ENCODE peak calls at places on chromosome 16, in six cellular contexts. L, S, Z, Y, G and V are unnamed samples.

GRCh38 chr16:82414476-82414875 is 212.3 kb upstream of the CDH13 start:
- DNase-seq in L (no peak), S (no peak), Z (no peak), Y (no peak), G (no peak), V (no peak)

GRCh38 chr16:30934827-30935557 is 11.6 kb downstream of the FBXL19 start:
- DNase-seq in L (peak), S (no peak), Z (no peak), Y (peak), G (no peak), V (no peak)

GRCh38 chr16:86836503-86837125 is 258.3 kb downstream of the FOXL1 start:
- DNase-seq in L (no peak), S (no peak), Z (no peak), Y (no peak), G (no peak), V (no peak)

GRCh38 chr16:87328846-87329245 is 11.7 kb upstream of the C16orf95 start:
- DNase-seq in L (no peak), S (peak), Z (no peak), Y (no peak), G (no peak), V (no peak)

GRCh38 chr16:71408536-71408935 is 33.3 kb downstream of the TLE7 start:
- DNase-seq in L (no peak), S (no peak), Z (no peak), Y (no peak), G (no peak), V (no peak)

GRCh38 chr16:10408824-10409381 is 23.0 kb downstream of the ATF7IP2 start:
- DNase-seq in L (no peak), S (no peak), Z (no peak), Y (peak), G (no peak), V (no peak)

GRCh38 chr16:24538756-24539294 is 541 bp upstream of the RBBP6 start:
- DNase-seq in L (peak), S (no peak), Z (no peak), Y (no peak), G (no peak), V (peak)

GRCh38 chr16:54930034-54930938 is at the start of gene IRX5:
- DNase-seq in L (peak), S (peak), Z (peak), Y (peak), G (peak), V (no peak)

GRCh38 chr16:112153-112840 is 26.2 kb downstream of the NPRL3 start:
- DNase-seq in L (no peak), S (no peak), Z (no peak), Y (no peak), G (no peak), V (no peak)

GRCh38 chr16:67943619-67944503 is at the start of gene LCAT:
- DNase-seq in L (no peak), S (no peak), Z (no peak), Y (no peak), G (peak), V (no peak)

GRCh38 chr16:70608516-70608915 is 37.8 kb upstream of the IL34 start:
- DNase-seq in L (no peak), S (no peak), Z (no peak), Y (no peak), G (no peak), V (no peak)

GRCh38 chr16:68696514-68696913 is 40.6 kb upstream of the CDH1 start:
- DNase-seq in L (no peak), S (no peak), Z (no peak), Y (no peak), G (no peak), V (no peak)

GRCh38 chr16:70162041-70162451 is 11.5 kb upstream of the CLEC18C start:
- DNase-seq in L (peak), S (no peak), Z (peak), Y (peak), G (no peak), V (peak)

GRCh38 chr16:53756329-53756996 is 52.5 kb downstream of the FTO start:
- DNase-seq in L (no peak), S (no peak), Z (no peak), Y (no peak), G (no peak), V (no peak)

GRCh38 chr16:16178455-16179162 is 44.7 kb downstream of the ABCC6 start:
- DNase-seq in L (no peak), S (no peak), Z (no peak), Y (no peak), G (no peak), V (no peak)

GRCh38 chr16:71676236-71676635 is 48.3 kb downstream of the PHLPP2 start:
- DNase-seq in L (no peak), S (no peak), Z (no peak), Y (no peak), G (no peak), V (no peak)

GRCh38 chr16:48444574-48444973 is 59.4 kb upstream of the SIAH1 start:
- DNase-seq in L (peak), S (peak), Z (no peak), Y (no peak), G (peak), V (no peak)

GRCh38 chr16:23122107-23122506 is 27.1 kb downstream of the USP31 start:
- DNase-seq in L (no peak), S (no peak), Z (no peak), Y (no peak), G (no peak), V (no peak)

GRCh38 chr16:87628940-87629339 is 26.6 kb downstream of the JPH3 start:
- DNase-seq in L (peak), S (no peak), Z (no peak), Y (peak), G (no peak), V (no peak)

GRCh38 chr16:68090526-68090925 is 5.4 kb downstream of the NFATC3 start:
- DNase-seq in L (no peak), S (no peak), Z (no peak), Y (peak), G (no peak), V (no peak)

GRCh38 chr16:70565053-70565452 is 41.4 kb downstream of the SF3B3 start:
- DNase-seq in L (no peak), S (no peak), Z (no peak), Y (no peak), G (no peak), V (no peak)

GRCh38 chr16:1772362-1772907 is at the start of gene EME2:
- DNase-seq in L (no peak), S (no peak), Z (no peak), Y (peak), G (no peak), V (no peak)

GRCh38 chr16:1772908-1773702 is at the start of gene MRPS34:
- DNase-seq in L (peak), S (peak), Z (no peak), Y (peak), G (peak), V (no peak)

GRCh38 chr16:1770328-1771071 is 843 bp downstream of the NME3 start:
- DNase-seq in L (no peak), S (peak), Z (no peak), Y (no peak), G (peak), V (no peak)

GRCh38 chr16:1771072-1771863 is at the start of gene NME3:
- DNase-seq in L (peak), S (peak), Z (peak), Y (peak), G (peak), V (no peak)

DNA sequence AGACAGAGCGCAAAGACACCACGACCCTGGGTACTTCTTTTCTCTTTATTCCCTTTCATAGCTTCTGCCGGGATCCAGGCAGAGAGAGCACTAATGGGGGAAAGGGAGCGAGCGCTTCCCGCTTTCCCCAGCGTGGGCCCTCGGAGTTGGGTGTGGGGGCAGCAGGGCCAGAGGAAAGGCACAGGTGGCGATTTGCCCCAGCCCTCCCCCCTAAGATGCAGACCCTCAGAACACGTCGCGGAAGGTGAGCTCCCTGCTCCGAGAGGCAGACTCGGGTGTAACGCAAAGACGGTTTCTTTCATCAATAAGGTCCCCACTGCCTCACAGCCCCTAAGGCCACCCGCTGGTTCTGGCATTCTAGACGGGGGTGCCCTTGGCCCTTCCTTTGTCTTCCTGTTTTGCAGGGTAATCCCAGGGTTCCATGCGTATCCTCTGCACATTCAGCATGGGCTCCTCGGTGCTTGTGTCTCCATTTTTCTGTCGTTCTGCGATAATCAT is 570 bp upstream of the NME3 start:
- DNase-seq in L (no peak), S (no peak), Z (no peak), Y (no peak), G (no peak), V (no peak)
- TF ChIP-seq POLR2A in L (no peak), S (no peak), Z (no peak), Y (no peak), G (no peak), V (no peak)

DNA sequence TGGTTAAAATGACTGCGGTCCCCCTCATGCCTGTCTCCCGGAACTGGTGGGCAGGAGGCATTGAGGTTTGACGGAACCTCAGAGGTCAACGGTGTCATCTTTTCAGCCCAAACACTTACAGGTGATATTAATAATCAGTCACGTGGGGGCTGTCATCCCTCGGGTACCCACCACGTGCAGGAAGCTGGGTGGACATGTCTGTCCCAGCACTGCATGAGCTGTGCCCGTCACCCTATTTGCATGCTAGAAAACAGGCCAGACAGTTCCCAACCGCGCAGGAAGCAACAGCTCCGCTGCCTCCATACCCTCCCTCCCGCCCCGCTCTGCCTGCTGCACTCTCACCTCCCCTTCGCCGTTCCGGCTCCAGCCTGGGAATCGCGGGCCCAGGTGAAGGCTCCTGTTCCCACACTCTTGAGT is 1.4 kb downstream of the SYNGR3 start:
- DNase-seq in L (no peak), S (no peak), Z (no peak), Y (peak), G (no peak), V (no peak)
- H3K4me3 ChIP-seq in L (no peak), S (no peak), Z (no peak), Y (no peak), G (peak), V (peak)

DNA sequence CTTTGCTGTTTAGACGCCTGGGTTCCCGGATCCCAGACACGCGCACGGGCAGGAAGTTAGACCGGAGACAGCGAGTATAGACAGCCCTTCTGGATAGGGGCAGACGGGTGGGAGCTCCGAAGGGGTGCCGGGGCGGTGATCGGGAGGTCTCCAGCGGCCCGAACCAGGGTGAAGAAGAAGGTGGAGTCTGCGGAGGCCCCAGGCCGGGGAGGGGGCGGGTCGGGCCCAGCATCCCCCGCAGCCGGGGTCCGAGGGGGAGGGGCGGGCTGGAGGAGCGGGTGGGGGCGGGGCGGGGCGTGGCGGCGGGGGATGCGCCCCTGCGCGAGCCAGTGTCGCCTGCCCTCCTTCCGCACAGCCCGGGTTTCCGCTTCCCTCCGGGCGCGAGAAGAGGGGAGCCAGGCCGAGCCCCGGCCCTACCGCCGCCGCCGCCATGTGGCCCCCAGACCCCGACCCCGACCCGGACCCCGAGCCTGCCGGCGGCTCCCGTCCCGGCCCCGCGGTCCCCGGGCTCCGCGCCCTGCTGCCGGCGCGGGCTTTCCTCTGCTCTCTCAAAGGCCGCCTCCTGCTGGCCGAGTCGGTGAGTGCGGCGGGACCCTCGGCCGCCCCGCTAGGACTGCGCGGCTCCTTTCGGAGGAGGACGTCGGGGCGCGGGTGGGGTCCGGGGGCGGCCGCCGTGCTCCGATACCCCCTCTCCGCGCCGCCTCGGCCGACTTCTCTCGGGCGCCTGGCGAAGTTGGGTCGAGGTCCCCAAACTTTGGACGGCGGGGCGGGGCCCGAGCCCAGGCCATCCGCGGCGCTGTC is at the start of gene CMTM3:
- DNase-seq in L (peak), S (peak), Z (no peak), Y (peak), G (peak), V (no peak)
- TF ChIP-seq POLR2A in L (peak), S (no peak), Z (no peak), Y (peak), G (no peak), V (no peak)

DNA sequence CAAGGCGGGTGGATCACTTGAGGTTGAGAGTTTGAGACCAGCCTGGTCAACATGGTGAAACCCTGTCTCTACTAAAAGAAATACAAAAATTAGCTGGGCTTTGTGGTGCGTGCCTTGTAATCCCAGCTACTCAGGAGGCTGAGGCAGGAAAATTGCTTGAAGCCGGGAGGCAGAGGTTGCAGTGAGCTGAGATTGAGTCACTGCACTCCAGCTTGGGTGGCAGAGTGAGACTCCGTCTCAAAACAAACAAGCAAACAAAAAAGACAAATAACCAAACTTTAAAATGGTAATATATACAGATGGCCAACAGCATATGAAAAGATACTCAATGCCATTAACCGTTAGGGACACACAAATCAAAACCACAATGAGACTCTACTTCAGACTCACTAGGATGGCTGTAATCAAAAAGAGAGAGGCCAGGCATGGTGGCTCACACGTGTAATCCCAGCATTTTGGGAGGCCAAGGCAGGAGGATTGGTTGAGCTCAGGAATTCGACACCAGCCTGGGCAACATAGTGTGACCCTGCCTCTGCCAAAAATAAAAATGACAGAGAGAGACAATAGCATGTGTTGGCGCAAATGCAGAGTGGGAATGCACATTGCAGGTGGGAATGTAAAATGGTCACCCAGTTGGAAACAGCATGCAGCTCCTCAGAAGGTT is 21.3 kb downstream of the SULT1A2 start:
- DNase-seq in L (no peak), S (no peak), Z (no peak), Y (no peak), G (no peak), V (no peak)
- H3K4me3 ChIP-seq in L (no peak), S (no peak), Z (no peak), Y (no peak), G (no peak), V (no peak)

DNA sequence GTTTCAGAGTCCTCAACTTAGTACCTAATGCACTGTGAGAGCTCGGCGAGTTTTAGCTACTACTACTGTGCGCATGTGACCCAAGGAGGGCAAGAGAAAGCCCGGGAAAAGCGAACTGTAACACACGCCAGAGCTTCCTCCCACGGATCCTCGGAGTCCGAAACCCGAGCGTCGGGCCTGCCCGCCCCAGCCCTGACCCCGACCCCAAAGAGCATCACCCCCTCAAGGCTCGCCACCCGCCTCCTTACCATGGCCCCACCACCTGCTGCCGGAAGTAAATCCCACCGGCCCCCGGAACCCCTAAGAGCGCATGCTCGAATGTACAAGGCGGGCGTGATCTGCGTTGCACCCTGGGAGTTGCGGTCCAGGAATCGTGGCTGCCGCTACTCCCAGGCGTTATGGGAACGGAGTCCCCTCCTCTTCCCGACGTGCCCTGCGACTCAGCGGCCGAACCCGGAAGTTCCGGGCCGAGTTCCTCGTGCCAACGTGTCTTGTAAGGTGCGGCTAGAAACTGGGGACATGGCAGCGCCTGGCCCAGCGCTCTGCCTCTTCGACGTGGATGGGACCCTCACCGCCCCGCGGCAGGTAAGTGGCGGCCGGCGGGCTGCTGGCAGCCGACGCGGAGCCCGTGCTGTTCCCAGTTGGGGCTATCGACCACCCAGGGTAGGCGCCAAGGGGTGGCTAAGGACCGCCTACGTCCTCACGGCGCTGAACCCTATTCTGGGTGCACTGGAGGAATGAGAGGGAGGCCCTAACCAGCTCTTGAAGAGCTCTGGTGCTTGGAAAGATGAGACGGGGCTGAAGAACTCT is at the start of the genes PMM2 and TMEM186:
- DNase-seq in L (peak), S (peak), Z (peak), Y (peak), G (peak), V (peak)
- TF ChIP-seq POLR2A in L (peak), S (peak), Z (no peak), Y (peak), G (no peak), V (peak)

DNA sequence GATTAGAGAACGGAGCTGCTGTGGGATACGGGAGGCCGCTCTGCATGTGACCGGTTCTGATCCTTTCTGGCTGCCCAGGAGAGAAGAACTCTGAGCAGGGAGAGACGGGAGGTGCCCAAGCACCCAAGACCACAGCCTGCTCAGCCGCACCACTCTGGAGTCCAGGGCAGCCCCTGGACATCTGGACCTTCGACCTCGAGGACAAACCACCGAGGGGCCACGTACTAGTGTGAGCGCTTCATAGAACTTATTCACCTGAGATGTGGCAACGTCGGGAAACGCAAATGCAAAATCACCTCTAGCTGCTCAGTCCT is 5.9 kb downstream of the RNF166 start:
- DNase-seq in L (no peak), S (no peak), Z (no peak), Y (no peak), G (no peak), V (no peak)
- H3K4me3 ChIP-seq in L (no peak), S (no peak), Z (no peak), Y (no peak), G (no peak), V (no peak)